ENCODE peak calls at places on chromosomes 12 and 14, in five cellular contexts. P is tibial artery, H is PC-3, J is HCT116, L is astrocyte of the cerebellum. V is an unnamed sample.

GRCh38 chr12:28443337-28443736 is 253.1 kb downstream of the CCDC91 start:
- DNase-seq in J (no peak), P (no peak), H (peak), L (no peak), V (no peak)

GRCh38 chr14:91310620-91311283 is 66.2 kb upstream of the GPR68 start:
- DNase-seq in J (no peak), P (no peak), H (no peak), L (no peak), V (no peak)

GRCh38 chr12:105423237-105423636 is 92.7 kb downstream of the C12orf75 start:
- DNase-seq in L (no peak), J (no peak), P (no peak), H (no peak), V (no peak)

GRCh38 chr12:96427269-96427729 is 27.1 kb upstream of the CDK17 start:
- DNase-seq in L (peak), P (peak), H (peak), J (peak), V (peak)

GRCh38 chr12:79250186-79250585 is 385.6 kb downstream of the SYT1 start:
- DNase-seq in P (no peak), L (no peak), H (peak), J (no peak), V (no peak)

GRCh38 chr12:54981796-54982195 is 2.8 kb downstream of the TESPA1 start:
- DNase-seq in J (no peak), H (no peak), L (no peak), P (no peak), V (no peak)

GRCh38 chr12:55072093-55072492 is 52.3 kb downstream of the NEUROD4 start:
- DNase-seq in J (peak), L (no peak), H (peak), P (no peak), V (no peak)

GRCh38 chr12:51766067-51766466 is 82.5 kb downstream of the FIGNL2 start:
- DNase-seq in H (no peak), L (no peak), P (no peak), J (no peak), V (no peak)

GRCh38 chr14:85003805-85004204 is 526.1 kb upstream of the FLRT2 start:
- DNase-seq in J (no peak), H (no peak), L (no peak), P (no peak), V (no peak)
- H3K4me3 ChIP-seq in J (no peak), H (no peak), L (no peak), P (no peak), V (no peak)

DNA sequence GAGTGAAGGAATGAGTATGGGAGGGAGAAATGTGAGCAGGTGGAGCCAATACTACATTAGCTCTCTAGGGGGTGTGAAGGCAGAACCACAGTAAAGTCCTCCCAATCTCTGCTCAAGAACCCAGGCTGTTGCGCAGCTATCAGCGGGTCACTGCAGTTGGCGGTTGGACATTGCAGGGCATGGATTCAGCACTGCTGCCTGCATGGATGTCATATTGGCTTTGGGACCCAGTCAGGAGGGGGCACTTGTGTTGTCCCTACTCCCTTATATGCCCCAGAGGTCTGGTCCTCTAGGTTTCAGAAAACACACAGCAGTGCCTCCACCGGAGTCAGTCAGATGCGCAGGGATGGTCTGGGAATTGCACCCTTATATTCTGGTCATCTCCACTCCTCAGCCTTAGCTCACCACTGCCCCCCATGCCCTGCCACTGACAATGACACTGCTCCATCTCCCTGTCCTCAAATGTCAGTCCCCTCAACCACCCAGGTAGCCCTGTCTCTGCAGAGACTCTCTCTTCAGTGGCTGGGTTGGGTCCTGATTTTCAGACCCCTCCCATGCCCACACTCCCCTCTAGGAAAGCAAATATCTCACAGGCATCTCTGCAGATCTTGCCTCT is 9.6 kb downstream of the ZDHHC22 start:
- DNase-seq in H (no peak), J (no peak), L (no peak), P (no peak), V (no peak)
- TF ChIP-seq CTCF in H (peak), J (peak), L (no peak), P (no peak), V (no peak)

DNA sequence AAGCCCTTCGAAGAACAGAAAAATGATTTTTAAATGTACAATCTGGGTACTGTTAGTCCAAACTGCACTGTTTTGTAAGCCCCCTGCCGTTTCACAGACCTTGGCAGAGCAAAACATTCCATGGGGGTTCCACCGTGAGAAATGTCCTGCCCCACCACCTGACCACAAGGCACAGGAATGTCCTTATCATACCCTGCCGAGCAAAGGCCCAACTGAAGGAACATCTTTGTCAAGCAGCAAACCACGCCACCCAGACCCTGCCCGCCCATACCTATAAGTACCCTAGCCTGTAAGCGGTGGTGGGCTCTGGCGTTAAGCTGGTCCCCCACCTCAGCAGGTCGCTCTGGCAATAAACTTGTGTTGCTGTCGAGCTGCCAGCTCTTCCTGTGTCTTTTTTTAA is 181.6 kb upstream of the PZP start:
- DNase-seq in H (no peak), L (peak), P (no peak), J (no peak), V (no peak)
- H3K4me3 ChIP-seq in H (no peak), L (no peak), P (no peak), J (no peak), V (no peak)

DNA sequence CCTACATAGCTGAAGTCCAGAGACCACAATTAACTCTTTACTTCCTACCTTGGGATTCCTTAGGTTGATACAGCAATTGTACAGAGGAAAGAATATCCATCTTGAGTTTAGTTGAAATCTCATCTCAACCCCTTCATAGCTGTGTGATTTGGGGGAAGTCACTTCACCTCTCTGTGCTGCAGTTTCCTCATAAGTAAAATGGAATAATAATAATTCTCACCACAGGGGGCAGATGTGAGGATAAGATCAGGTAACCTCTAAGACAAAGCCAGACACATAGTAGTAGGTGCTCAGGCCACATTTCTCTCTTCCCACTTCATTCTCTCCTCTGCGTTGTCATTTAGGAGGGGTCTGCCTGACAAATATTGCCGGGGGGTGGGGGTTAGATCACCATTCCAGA is 6.7 kb downstream of the FOXN4 start:
- DNase-seq in J (no peak), P (no peak), H (peak), L (no peak), V (no peak)
- TF ChIP-seq CTCF in J (peak), P (no peak), H (peak), L (no peak), V (no peak)

GRCh38 chr12:127118251-127118650 is 1148.7 kb upstream of the TMEM132C start:
- DNase-seq in H (no peak), P (no peak), L (no peak), J (no peak), V (no peak)

GRCh38 chr12:127121494-127122070 is 1145.4 kb upstream of the TMEM132C start:
- DNase-seq in L (no peak), J (no peak), H (no peak), P (no peak), V (no peak)

GRCh38 chr12:127115468-127116035 is 1151.4 kb upstream of the TMEM132C start:
- DNase-seq in J (no peak), L (no peak), P (no peak), H (no peak), V (no peak)

GRCh38 chr12:127120851-127121250 is 1146.1 kb upstream of the TMEM132C start:
- DNase-seq in P (no peak), L (no peak), J (no peak), H (no peak), V (no peak)

GRCh38 chr12:127119600-127120140 is 1147.3 kb upstream of the TMEM132C start:
- DNase-seq in J (no peak), P (no peak), H (no peak), L (no peak), V (no peak)
- H3K4me3 ChIP-seq in J (no peak), P (no peak), H (no peak), L (no peak), V (no peak)

GRCh38 chr12:57813971-57814771 is 4.4 kb downstream of the AVIL start:
- DNase-seq in P (no peak), L (no peak), H (no peak), J (no peak), V (no peak)
- TF ChIP-seq CTCF in P (peak), L (peak), H (no peak), J (no peak), V (no peak)

GRCh38 chr12:75981247-75981646 is 50.3 kb downstream of the PHLDA1 start:
- DNase-seq in H (no peak), P (no peak), L (no peak), J (no peak), V (no peak)

GRCh38 chr12:75984577-75985182 is 46.9 kb downstream of the PHLDA1 start:
- DNase-seq in P (no peak), J (no peak), L (no peak), H (no peak), V (no peak)

GRCh38 chr12:75981773-75982564 is 49.6 kb downstream of the PHLDA1 start:
- DNase-seq in H (no peak), P (no peak), L (peak), J (peak), V (no peak)

GRCh38 chr12:75985566-75985965 is 46.0 kb downstream of the PHLDA1 start:
- DNase-seq in L (no peak), P (no peak), J (no peak), H (no peak), V (no peak)

GRCh38 chr12:75982974-75983660 is 48.5 kb downstream of the PHLDA1 start:
- DNase-seq in J (no peak), H (no peak), P (no peak), L (no peak), V (no peak)
- H3K4me3 ChIP-seq in J (no peak), H (no peak), P (peak), L (no peak), V (peak)

DNA sequence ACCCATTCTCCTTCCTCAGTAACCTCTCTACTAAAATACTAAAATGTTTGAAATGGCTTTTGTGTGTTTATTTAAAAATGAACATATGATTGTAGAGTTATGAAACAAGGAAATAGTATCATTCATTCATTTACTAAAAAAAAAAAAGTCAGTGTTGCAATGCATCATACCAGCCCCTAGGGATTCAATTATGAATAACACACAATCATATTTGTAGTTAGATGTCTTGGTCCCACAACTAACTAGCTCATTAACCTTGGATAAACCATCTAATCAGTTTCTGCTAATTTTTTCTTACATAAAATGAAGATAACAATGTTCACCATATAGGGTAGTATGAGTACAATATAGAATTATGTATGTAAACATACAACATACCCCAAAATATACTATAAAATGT is 183.2 kb downstream of the GRIN2B start:
- DNase-seq in H (no peak), L (no peak), P (no peak), J (no peak), V (no peak)
- TF ChIP-seq CTCF in H (no peak), L (no peak), P (no peak), J (peak), V (no peak)

DNA sequence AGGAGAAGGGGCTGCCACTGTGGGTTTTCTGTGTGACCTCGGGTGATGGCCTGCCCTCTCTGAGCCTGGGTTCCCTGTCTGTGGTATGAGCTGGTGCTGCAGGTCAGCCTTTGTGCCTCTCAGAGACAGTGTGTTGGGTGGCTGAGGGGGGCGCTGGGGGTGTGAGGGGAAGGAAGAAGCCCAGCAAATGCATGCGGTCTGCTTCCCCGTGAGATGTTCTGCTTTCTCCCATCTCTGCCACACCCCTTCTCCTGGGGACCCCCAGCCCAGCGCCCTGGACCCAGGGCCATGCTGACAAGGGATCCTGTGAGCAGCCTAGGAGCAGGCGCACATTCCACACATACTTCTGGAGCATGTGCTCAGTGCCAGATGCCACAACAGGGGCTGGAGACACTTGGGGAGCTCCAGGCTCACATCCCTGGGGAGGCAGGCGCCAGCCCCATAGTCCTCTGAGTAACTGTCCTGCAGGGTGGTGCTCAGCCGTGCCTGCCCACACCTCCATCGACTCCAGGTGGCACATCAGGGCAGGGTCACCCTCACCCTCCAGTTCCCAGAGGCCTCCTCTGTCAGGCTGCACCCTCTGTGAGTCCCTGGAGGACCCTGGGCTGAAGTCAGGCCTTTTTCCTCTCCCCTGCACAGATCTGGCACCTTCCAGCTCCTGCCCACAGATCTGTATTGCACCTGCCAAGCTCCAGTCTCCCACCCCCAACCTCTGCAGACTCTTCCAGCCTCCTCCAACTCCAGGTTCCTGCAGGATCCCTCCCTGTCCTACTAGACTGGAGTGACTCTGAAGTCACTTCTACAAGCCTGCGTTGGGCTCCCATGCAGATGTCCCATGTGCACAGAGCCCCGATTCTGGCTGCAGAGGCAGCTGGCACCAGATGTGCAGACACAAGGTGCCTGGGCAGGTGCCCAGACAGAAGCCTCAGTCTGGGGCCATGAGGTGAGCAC is 205.6 kb downstream of the KIF26A start:
- DNase-seq in P (no peak), H (no peak), J (no peak), L (no peak), V (peak)
- H3K4me3 ChIP-seq in P (no peak), H (no peak), J (no peak), L (no peak), V (no peak)

GRCh38 chr12:82948462-82948861 is 261.8 kb downstream of the TMTC2 start:
- DNase-seq in P (no peak), L (no peak), J (no peak), H (no peak), V (no peak)
- TF ChIP-seq CTCF in P (no peak), L (no peak), J (no peak), H (no peak), V (no peak)